ENCODE peak calls at places on chromosomes 13 and 19, in eight cellular contexts. Z is naive thymus-derived CD4-positive, alpha-beta T cell; J is adrenal gland; Y is BJ; M is AG04449; I is ovary; L is cardiac fibroblast; R is heart left ventricle. N is an unnamed sample.

GRCh38 chr19:16542894-16543498 is 759 bp upstream of the CHERP start:
- DNase-seq in Z (no peak), J (no peak), Y (no peak), M (no peak), I (no peak), L (peak), R (no peak), N (no peak)

GRCh38 chr19:16496613-16496983 is 404 bp downstream of the C19orf44 start:
- DNase-seq in Z (no peak), J (peak), Y (peak), M (no peak), I (peak), L (peak), R (peak), N (no peak)

GRCh38 chr19:30224689-30225606 is 147.2 kb upstream of the ZNF536 start:
- DNase-seq in Z (no peak), J (no peak), Y (no peak), M (no peak), I (no peak), L (no peak), R (no peak), N (no peak)

GRCh38 chr19:1351324-1351947 is 32.3 kb upstream of the NDUFS7 start:
- DNase-seq in Z (no peak), J (peak), Y (no peak), M (no peak), I (no peak), L (no peak), R (no peak), N (no peak)

GRCh38 chr19:495440-496332 is 600 bp upstream of the MADCAM1 start:
- DNase-seq in Z (peak), J (no peak), Y (no peak), M (no peak), I (no peak), L (peak), R (no peak), N (no peak)

GRCh38 chr13:66689628-66690027 is 540.5 kb downstream of the PCDH9 start:
- DNase-seq in Z (no peak), J (no peak), Y (no peak), M (no peak), I (no peak), L (peak), R (no peak), N (no peak)

GRCh38 chr13:102620512-102620911 is 23.7 kb downstream of the TPP2 start:
- DNase-seq in Z (no peak), J (peak), Y (no peak), M (no peak), I (no peak), L (no peak), R (no peak), N (no peak)

GRCh38 chr13:112065521-112065866 is 1.5 kb upstream of the SOX1 start:
- DNase-seq in Z (no peak), J (no peak), Y (no peak), M (no peak), I (no peak), L (no peak), R (no peak), N (no peak)

GRCh38 chr13:50460366-50460765 is 383.1 kb downstream of the DLEU7 start:
- DNase-seq in Z (no peak), J (no peak), Y (no peak), M (no peak), I (no peak), L (no peak), R (no peak), N (no peak)

GRCh38 chr19:15248648-15249559 is 16.7 kb upstream of the EPHX3 start:
- DNase-seq in Z (no peak), J (peak), Y (peak), M (peak), I (peak), L (peak), R (peak), N (no peak)

GRCh38 chr13:96216543-96216942 is 126.6 kb downstream of the HS6ST3 start:
- DNase-seq in Z (no peak), J (no peak), Y (no peak), M (no peak), I (no peak), L (no peak), R (no peak), N (no peak)

GRCh38 chr19:55654833-55655647 is at the start of gene U2AF2:
- DNase-seq in Z (peak), J (peak), Y (peak), M (no peak), I (peak), L (peak), R (peak), N (no peak)

GRCh38 chr13:40495620-40496001 is 170.8 kb downstream of the FOXO1 start:
- DNase-seq in Z (no peak), J (peak), Y (no peak), M (no peak), I (no peak), L (no peak), R (no peak), N (no peak)

GRCh38 chr19:39236527-39236926 is 8.3 kb downstream of the IFNL3 start:
- DNase-seq in Z (no peak), J (no peak), Y (no peak), M (no peak), I (no peak), L (no peak), R (no peak), N (no peak)

GRCh38 chr19:57249329-57249728 is 8.9 kb downstream of the ZNF805 start:
- DNase-seq in Z (no peak), J (no peak), Y (no peak), M (no peak), I (no peak), L (no peak), R (no peak), N (no peak)

GRCh38 chr19:44644391-44645016 is 794 bp downstream of the PVR start:
- DNase-seq in Z (no peak), J (no peak), Y (no peak), M (no peak), I (no peak), L (peak), R (no peak), N (no peak)

GRCh38 chr19:34662919-34663318 is 14.0 kb downstream of the SCGB2B2 start:
- DNase-seq in Z (peak), J (no peak), Y (no peak), M (no peak), I (no peak), L (peak), R (no peak), N (no peak)

GRCh38 chr19:19111967-19112580 is 26.2 kb downstream of the TMEM161A start:
- DNase-seq in Z (no peak), J (no peak), Y (no peak), M (no peak), I (no peak), L (no peak), R (no peak), N (no peak)

GRCh38 chr19:46116121-46116520 is 8.4 kb downstream of the IGFL3 start:
- DNase-seq in Z (no peak), J (no peak), Y (no peak), M (no peak), I (no peak), L (no peak), R (no peak), N (no peak)

GRCh38 chr19:41195675-41196497 is 2.9 kb downstream of the CYP2S1 start:
- DNase-seq in Z (no peak), J (no peak), Y (no peak), M (no peak), I (no peak), L (peak), R (no peak), N (no peak)

GRCh38 chr13:42478531-42479156 is 95.3 kb upstream of the TNFSF11 start:
- DNase-seq in Z (no peak), J (no peak), Y (no peak), M (no peak), I (no peak), L (peak), R (no peak), N (no peak)

GRCh38 chr19:1748703-1749341 is 4.5 kb upstream of the ONECUT3 start:
- DNase-seq in Z (no peak), J (no peak), Y (no peak), M (no peak), I (no peak), L (no peak), R (no peak), N (no peak)

GRCh38 chr19:55042688-55043087 is 4.6 kb upstream of the GP6 start:
- DNase-seq in Z (no peak), J (no peak), Y (no peak), M (no peak), I (no peak), L (no peak), R (no peak), N (no peak)

GRCh38 chr19:42271045-42271419 is 2.0 kb downstream of the CIC start:
- DNase-seq in Z (no peak), J (peak), Y (no peak), M (no peak), I (no peak), L (no peak), R (peak), N (no peak)

GRCh38 chr19:13441810-13442512 is 64.3 kb downstream of the CACNA1A start:
- DNase-seq in Z (peak), J (no peak), Y (no peak), M (no peak), I (peak), L (peak), R (peak), N (no peak)

GRCh38 chr19:54420383-54421168 is 5.3 kb downstream of the TTYH1 start:
- DNase-seq in Z (no peak), J (no peak), Y (no peak), M (no peak), I (peak), L (no peak), R (peak), N (no peak)

DNA sequence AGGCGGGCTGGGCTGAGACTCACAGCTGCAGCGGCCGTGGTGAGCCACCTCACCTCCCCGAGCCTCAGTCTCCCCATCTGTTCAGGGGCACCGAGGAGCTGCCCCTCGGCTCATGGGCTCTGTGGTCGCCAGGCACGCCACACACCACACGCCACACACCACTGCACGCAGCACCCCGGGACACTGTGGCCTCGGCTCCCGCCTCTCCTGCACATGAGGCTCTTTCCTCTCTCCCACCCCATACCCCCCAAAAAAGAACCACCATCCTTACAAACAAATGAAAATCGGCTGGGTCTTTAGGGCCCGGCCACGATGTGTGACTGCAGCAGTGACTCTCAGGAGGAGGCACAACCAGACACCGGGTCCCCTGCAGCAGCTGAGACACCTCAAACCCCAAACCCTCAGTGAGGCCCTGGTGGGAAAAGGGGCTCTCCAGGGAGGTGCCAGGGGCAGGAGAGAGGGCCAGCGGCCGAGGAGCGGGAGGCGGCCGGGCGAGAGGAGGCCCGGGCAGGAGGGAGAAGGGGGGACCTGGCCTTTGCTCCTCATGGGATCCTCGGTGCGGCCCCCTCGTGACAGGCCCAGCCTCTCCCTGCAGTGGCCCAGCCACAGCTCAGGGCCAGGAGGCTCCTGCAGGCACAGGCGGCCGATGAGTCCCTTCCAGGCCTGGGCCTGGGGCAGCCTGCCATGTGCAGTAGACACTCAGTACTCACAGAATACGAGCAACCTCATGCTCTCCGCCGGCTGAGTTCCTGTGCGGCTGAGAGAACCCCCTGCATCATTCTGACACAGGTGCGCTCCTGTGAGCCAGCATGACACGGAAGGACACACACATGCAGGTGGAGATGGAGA is 66.3 kb downstream of the RASA3 start:
- DNase-seq in Z (peak), J (no peak), Y (no peak), M (no peak), I (no peak), L (no peak), R (no peak), N (no peak)
- H3K4me3 ChIP-seq in Z (peak), J (no peak), Y (no peak), M (no peak), I (no peak), L (no peak), R (no peak), N (no peak)

GRCh38 chr13:98595134-98595533 is 18.2 kb upstream of the STK24 start:
- DNase-seq in Z (no peak), J (no peak), Y (no peak), M (no peak), I (no peak), L (no peak), R (no peak), N (no peak)

GRCh38 chr13:98586400-98587144 is 9.7 kb upstream of the STK24 start:
- DNase-seq in Z (no peak), J (no peak), Y (no peak), M (no peak), I (no peak), L (no peak), R (no peak), N (no peak)

GRCh38 chr13:98591721-98592352 is 14.9 kb upstream of the STK24 start:
- DNase-seq in Z (no peak), J (no peak), Y (no peak), M (no peak), I (no peak), L (no peak), R (no peak), N (no peak)

GRCh38 chr13:98598043-98598442 is 21.1 kb upstream of the STK24 start:
- DNase-seq in Z (no peak), J (no peak), Y (no peak), M (no peak), I (no peak), L (no peak), R (no peak), N (no peak)

GRCh38 chr13:98592353-98592740 is 15.4 kb upstream of the STK24 start:
- DNase-seq in Z (no peak), J (no peak), Y (no peak), M (no peak), I (no peak), L (no peak), R (no peak), N (no peak)
- H3K4me3 ChIP-seq in Z (no peak), J (no peak), Y (no peak), M (no peak), I (no peak), L (no peak), R (no peak), N (no peak)

GRCh38 chr19:3056454-3057016 is 5.8 kb downstream of the TLE5 start:
- DNase-seq in Z (no peak), J (no peak), Y (no peak), M (no peak), I (peak), L (no peak), R (no peak), N (no peak)

GRCh38 chr19:3057275-3057714 is 5.0 kb downstream of the TLE5 start:
- DNase-seq in Z (no peak), J (peak), Y (no peak), M (no peak), I (peak), L (no peak), R (peak), N (no peak)

GRCh38 chr19:3059653-3060052 is 2.6 kb downstream of the TLE5 start:
- DNase-seq in Z (no peak), J (no peak), Y (no peak), M (no peak), I (no peak), L (no peak), R (no peak), N (no peak)

GRCh38 chr19:3058821-3059314 is 3.4 kb downstream of the TLE5 start:
- DNase-seq in Z (no peak), J (no peak), Y (no peak), M (no peak), I (no peak), L (no peak), R (no peak), N (no peak)

DNA sequence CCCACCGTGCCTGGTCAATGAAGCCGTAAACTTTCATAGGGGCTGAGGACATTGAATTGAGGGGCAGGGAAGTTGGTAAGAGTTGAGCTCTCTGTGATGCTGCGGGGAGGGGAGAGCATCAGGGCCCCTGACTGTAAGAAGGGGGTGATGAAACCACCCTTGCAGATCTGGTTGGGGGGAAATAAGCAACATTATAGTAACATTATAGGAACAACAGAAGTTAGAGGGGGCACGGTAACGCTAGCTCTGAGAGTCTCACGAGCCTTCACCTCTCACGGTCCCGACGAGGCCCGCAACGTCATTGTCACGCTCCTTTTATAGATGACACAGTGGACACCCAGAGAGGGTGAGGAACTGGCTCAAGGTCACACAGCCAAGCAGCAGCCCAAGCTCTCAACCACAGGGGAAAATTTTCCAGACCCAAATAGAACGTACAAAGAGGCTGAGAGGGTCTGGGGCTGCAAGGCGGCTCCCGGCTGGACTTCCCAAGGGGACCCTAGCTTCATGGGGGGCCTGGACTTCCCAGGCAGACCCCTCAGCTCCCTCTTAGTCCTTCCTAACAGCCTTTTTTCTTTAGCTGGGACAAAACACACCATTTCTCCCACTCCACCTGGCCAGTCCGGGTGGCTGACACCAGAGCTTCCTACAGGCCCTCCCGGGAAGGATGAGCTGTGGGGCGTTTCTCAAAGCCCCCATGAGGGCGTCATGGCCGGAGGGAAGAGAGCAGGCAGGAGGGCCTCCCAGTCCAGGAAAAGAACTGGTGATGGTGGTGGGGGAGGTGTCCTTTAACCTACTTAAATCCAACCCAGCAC is 4.1 kb downstream of the TLE5 start:
- DNase-seq in Z (no peak), J (peak), Y (no peak), M (no peak), I (no peak), L (no peak), R (no peak), N (no peak)
- H3K4me3 ChIP-seq in Z (no peak), J (no peak), Y (no peak), M (no peak), I (no peak), L (no peak), R (no peak), N (no peak)

DNA sequence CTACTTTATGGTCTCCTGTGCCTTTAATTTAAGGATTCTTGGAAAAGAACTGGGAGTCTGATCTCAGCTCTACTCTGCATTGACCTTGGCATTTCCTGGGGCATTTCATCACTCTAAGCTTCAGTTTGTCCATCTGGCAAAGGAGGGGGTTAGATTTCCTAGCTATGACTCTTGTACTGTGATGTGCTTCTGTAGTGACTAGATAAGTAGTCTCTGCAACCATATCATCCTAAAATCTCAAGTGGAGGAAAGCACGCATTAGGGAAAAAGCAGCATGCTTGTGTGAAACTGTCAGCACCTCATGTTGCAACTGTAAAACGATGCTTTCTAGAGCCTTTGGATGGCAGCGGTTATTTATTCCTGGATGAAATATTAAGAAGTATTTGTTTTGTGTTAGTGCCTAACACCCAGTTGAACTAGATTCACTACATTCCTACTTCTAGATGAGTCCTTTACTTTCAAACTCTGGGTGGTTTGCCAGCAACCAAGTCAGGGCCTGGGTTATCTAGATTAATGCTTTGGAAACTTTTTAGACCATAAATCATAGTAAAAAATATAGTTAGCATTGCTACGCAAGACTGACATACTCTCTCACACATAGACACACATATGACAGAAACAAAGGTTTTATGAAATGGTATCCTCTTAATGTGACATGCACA is 6.8 kb downstream of the WDFY2 start:
- DNase-seq in Z (no peak), J (peak), Y (peak), M (peak), I (no peak), L (peak), R (no peak), N (no peak)
- H3K4me3 ChIP-seq in Z (no peak), J (no peak), Y (no peak), M (no peak), I (no peak), L (no peak), R (no peak), N (no peak)

DNA sequence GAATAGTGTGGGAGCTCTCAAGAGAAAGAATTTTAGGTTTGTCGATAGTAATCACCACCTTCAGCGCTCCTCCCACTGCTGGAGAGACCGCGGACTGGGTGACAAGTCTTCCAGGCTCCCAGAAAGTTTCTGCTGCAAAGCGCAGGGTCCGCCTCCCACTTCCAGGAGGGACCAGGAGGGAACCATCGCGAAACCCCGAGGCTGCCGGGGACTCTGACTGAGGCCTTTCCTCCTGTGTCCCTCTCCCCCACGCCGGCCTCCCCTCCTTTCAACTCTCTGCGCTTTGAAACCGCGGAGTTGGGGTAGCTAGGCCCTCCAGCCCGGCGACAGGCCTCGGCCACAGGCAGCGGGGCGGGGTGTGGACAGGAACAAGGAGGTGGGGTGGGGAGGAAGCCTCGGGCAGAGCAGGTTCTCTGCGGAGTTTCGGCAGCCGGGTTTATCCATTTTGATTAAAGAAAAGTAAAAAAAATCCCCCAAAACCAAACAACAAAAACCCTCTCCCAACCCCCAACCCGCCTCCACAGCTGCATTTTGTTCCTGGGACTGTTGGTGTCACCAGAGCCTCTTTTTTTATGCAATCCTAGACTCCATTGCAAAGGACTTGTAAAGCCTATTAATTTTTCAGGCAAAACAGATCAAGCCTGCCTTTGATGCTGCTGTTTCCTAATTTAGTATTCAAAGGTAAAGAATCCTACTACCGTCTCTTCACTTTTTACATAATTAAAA is 157.2 kb downstream of the TM9SF2 start:
- DNase-seq in Z (peak), J (peak), Y (no peak), M (no peak), I (peak), L (peak), R (peak), N (peak)
- H3K4me3 ChIP-seq in Z (peak), J (peak), Y (peak), M (peak), I (peak), L (peak), R (peak), N (peak)

GRCh38 chr13:85236431-85236830 is 562.8 kb downstream of the SLITRK6 start:
- DNase-seq in Z (no peak), J (no peak), Y (no peak), M (no peak), I (no peak), L (peak), R (no peak), N (no peak)
- H3K4me3 ChIP-seq in Z (no peak), J (no peak), Y (no peak), M (no peak), I (no peak), L (no peak), R (no peak), N (no peak)

N was measured in epithelial cell of proximal tubule.